ENCODE peak calls at places on chromosomes 2 and 18, in ten cellular contexts. X, K, F, D, U, O, A, J, I and G are unnamed samples. For H3K9me3, the result is how much of the 10 kb centered on the place peaks cover.

GRCh38 chr2:99900589-99900988 is 241.8 kb downstream of the AFF3 start:
- DNase-seq in X (no peak), K (no peak), F (no peak), D (no peak), U (no peak), O (no peak), A (no peak), J (no peak), I (no peak), G (no peak)

GRCh38 chr2:54557601-54558187 is 101.6 kb downstream of the SPTBN1 start:
- DNase-seq in X (peak), K (peak), F (peak), D (peak), U (peak), O (peak), A (peak), J (peak), I (no peak), G (peak)

GRCh38 chr2:98343371-98343770 is 2.9 kb upstream of the CNGA3 start:
- DNase-seq in X (no peak), K (no peak), F (no peak), D (no peak), U (no peak), O (no peak), A (no peak), J (no peak), I (no peak), G (no peak)

GRCh38 chr2:44932564-44933392 is 8.7 kb upstream of the SIX3 start:
- DNase-seq in X (no peak), K (peak), F (no peak), D (no peak), U (no peak), O (no peak), A (no peak), J (no peak), I (no peak), G (no peak)

GRCh38 chr2:165440367-165440766 is 29.1 kb upstream of the CSRNP3 start:
- DNase-seq in X (no peak), K (no peak), F (no peak), D (no peak), U (no peak), O (no peak), A (no peak), J (no peak), I (peak), G (no peak)

GRCh38 chr18:48131042-48131441 is 200.6 kb upstream of the SMAD2 start:
- DNase-seq in X (no peak), K (no peak), F (no peak), D (no peak), U (no peak), O (no peak), A (no peak), J (no peak), I (no peak), G (no peak)

GRCh38 chr2:16821696-16822095 is 156.1 kb upstream of the CYRIA start:
- DNase-seq in X (no peak), K (no peak), F (no peak), D (no peak), U (no peak), O (no peak), A (no peak), J (no peak), I (no peak), G (no peak)

GRCh38 chr18:23626451-23627279 is 36.0 kb downstream of the ANKRD29 start:
- DNase-seq in X (no peak), K (no peak), F (no peak), D (no peak), U (no peak), O (no peak), A (no peak), J (no peak), I (peak), G (no peak)

GRCh38 chr2:191620144-191620543 is 57.8 kb upstream of the NABP1 start:
- DNase-seq in X (no peak), K (no peak), F (no peak), D (no peak), U (no peak), O (no peak), A (no peak), J (no peak), I (peak), G (no peak)

GRCh38 chr18:78925557-78926242 is 53.9 kb upstream of the SALL3 start:
- DNase-seq in X (no peak), K (no peak), F (no peak), D (no peak), U (no peak), O (no peak), A (no peak), J (no peak), I (no peak), G (no peak)
- H3K9me3 ChIP-seq in X (under half), K (under half), F (under half), D (under half), U (under half), O (under half), A (under half), J (under half), I (half or more), G (under half)

GRCh38 chr2:234204480-234204879 is 154.0 kb downstream of the SPP2 start:
- DNase-seq in X (no peak), K (no peak), F (no peak), D (no peak), U (no peak), O (peak), A (no peak), J (no peak), I (peak), G (no peak)

GRCh38 chr2:234198976-234199375 is 148.5 kb downstream of the SPP2 start:
- DNase-seq in X (no peak), K (no peak), F (no peak), D (no peak), U (no peak), O (no peak), A (no peak), J (no peak), I (peak), G (no peak)

GRCh38 chr2:234206738-234207137 is 156.2 kb downstream of the SPP2 start:
- DNase-seq in X (no peak), K (no peak), F (no peak), D (no peak), U (no peak), O (no peak), A (no peak), J (no peak), I (no peak), G (no peak)

GRCh38 chr2:234202601-234203000 is 152.1 kb downstream of the SPP2 start:
- DNase-seq in X (no peak), K (no peak), F (no peak), D (no peak), U (no peak), O (no peak), A (no peak), J (no peak), I (no peak), G (no peak)

DNA sequence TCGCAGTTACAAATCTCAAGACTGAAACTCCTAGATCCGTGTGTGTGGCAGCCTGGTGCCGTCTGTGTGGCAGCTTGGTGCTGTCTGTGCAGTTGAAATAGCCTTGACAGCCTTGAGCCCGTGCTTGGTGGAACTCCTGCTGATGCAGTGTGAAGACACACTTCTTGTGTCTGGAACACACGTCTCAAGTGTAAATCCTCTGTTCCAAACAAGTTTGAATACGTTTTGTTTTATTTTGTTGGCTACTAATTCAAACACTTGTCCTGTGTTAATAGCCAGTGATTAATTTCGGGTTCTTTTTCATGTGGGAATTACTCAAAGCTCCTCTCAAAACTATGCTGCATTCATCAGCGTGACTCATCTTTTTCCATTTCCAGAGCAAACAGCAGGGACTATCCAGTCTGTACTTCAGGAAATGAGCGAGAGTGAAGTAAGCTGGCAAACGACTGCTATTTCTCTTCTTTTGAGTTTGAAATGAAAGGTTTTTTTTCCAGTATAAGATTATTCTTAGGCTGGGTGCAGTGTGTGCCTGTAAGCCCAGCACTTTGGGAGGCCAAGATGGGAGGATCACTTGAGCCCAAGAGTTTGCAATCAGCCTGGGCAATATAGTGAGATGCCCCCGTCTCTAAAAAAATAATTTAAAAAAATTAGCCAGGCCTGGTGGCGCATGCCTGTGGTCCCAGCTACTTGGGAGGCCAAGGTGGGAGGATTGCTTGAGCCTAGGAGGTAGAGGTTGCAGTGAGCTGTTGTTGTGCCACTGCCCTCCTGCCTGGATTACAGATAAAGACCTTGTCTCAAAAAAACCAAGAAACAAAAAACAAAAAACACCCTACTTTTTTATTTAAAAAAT is 152.9 kb downstream of the SPP2 start:
- DNase-seq in X (no peak), K (no peak), F (no peak), D (no peak), U (no peak), O (peak), A (no peak), J (no peak), I (peak), G (no peak)
- H3K9me3 ChIP-seq in X (under half), K (under half), F (under half), D (under half), U (under half), O (under half), A (under half), J (under half), I (under half), G (under half)

DNA sequence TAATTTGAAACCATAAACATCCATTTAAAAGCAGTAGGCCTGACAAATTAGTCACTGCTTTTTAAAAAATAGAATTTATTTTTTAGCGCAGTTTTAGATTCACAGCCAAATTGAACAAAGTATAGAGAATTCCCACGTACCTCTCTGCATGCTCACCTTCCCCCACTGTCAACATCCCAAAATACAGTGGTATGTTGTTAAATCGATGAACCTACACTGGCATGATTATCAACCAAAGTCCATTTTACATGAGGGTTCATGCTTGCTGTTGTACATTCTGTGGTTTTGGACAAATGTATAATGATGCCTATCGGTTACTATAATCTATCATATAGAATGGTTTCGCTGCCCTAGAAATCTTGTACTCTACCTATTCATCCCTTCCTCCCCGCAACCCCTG is 5.6 kb upstream of the ELOA2 start:
- DNase-seq in X (no peak), K (no peak), F (no peak), D (no peak), U (no peak), O (no peak), A (no peak), J (no peak), I (no peak), G (no peak)
- H3K9me3 ChIP-seq in X (under half), K (under half), F (under half), D (under half), U (under half), O (under half), A (under half), J (under half), I (under half), G (under half)

GRCh38 chr18:78688249-78688648 is 291.4 kb upstream of the SALL3 start:
- DNase-seq in X (no peak), K (no peak), F (no peak), D (no peak), U (no peak), O (no peak), A (no peak), J (no peak), I (no peak), G (no peak)

GRCh38 chr18:78687736-78688135 is 291.9 kb upstream of the SALL3 start:
- DNase-seq in X (no peak), K (no peak), F (no peak), D (no peak), U (no peak), O (no peak), A (no peak), J (no peak), I (no peak), G (no peak)

GRCh38 chr18:78686976-78687685 is 292.5 kb upstream of the SALL3 start:
- DNase-seq in X (no peak), K (no peak), F (no peak), D (no peak), U (no peak), O (no peak), A (no peak), J (no peak), I (no peak), G (no peak)

GRCh38 chr18:78688916-78689315 is 290.7 kb upstream of the SALL3 start:
- DNase-seq in X (no peak), K (no peak), F (no peak), D (no peak), U (no peak), O (no peak), A (no peak), J (no peak), I (no peak), G (no peak)

DNA sequence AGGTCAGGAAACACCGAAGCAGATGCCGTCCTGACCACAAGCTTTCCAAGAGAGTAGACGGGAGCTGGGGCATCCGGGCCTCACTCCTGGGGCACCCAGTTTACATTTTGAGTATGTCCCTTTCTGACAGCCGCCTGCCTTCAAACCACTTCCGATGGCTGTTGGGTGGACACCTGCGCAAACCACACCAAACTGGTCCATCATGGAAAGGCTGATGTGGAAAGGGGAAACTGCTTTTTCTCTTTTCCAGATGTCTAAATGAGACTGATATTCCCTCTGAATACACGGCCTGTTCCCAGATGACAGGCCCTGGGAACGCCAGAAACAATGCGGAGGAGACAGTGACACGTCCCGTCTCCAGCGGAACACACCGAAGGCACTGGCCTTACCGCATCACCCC is 290.0 kb upstream of the SALL3 start:
- DNase-seq in X (no peak), K (no peak), F (no peak), D (no peak), U (no peak), O (no peak), A (no peak), J (no peak), I (no peak), G (no peak)
- H3K9me3 ChIP-seq in X (under half), K (under half), F (under half), D (under half), U (under half), O (under half), A (under half), J (under half), I (under half), G (under half)

GRCh38 chr2:228559774-228560415 is 378.4 kb upstream of the SPHKAP start:
- DNase-seq in X (no peak), K (no peak), F (no peak), D (no peak), U (no peak), O (no peak), A (no peak), J (no peak), I (no peak), G (no peak)

GRCh38 chr2:228556707-228557106 is 375.2 kb upstream of the SPHKAP start:
- DNase-seq in X (no peak), K (no peak), F (no peak), D (no peak), U (no peak), O (no peak), A (no peak), J (no peak), I (peak), G (peak)
- H3K9me3 ChIP-seq in X (under half), K (under half), F (under half), D (under half), U (under half), O (under half), A (under half), J (under half), I (under half), G (under half)

GRCh38 chr18:78101091-78101490 is 851.4 kb downstream of the GALR1 start:
- DNase-seq in X (no peak), K (no peak), F (no peak), D (no peak), U (no peak), O (no peak), A (no peak), J (no peak), I (no peak), G (no peak)
- H3K9me3 ChIP-seq in X (under half), K (under half), F (under half), D (under half), U (under half), O (under half), A (under half), J (under half), I (under half), G (under half)

GRCh38 chr2:213425618-213426017 is 141.4 kb downstream of the SPAG16 start:
- DNase-seq in X (no peak), K (no peak), F (no peak), D (no peak), U (no peak), O (no peak), A (no peak), J (no peak), I (no peak), G (no peak)
- H3K9me3 ChIP-seq in X (under half), K (under half), F (under half), D (under half), U (under half), O (under half), A (under half), J (under half), I (under half), G (under half)

GRCh38 chr18:56026505-56026904 is 438.5 kb upstream of the TCF4 start:
- DNase-seq in X (no peak), K (no peak), F (no peak), D (no peak), U (no peak), O (no peak), A (no peak), J (no peak), I (no peak), G (no peak)

GRCh38 chr18:56035546-56035945 is 447.6 kb upstream of the TCF4 start:
- DNase-seq in X (no peak), K (no peak), F (no peak), D (no peak), U (no peak), O (no peak), A (no peak), J (no peak), I (no peak), G (no peak)

GRCh38 chr18:56028514-56028913 is 440.5 kb upstream of the TCF4 start:
- DNase-seq in X (no peak), K (no peak), F (no peak), D (no peak), U (no peak), O (peak), A (no peak), J (no peak), I (peak), G (no peak)

GRCh38 chr18:56034954-56035353 is 447.0 kb upstream of the TCF4 start:
- DNase-seq in X (no peak), K (no peak), F (no peak), D (no peak), U (no peak), O (no peak), A (no peak), J (no peak), I (no peak), G (no peak)

GRCh38 chr18:56030060-56030459 is 442.1 kb upstream of the TCF4 start:
- DNase-seq in X (no peak), K (no peak), F (no peak), D (no peak), U (no peak), O (no peak), A (no peak), J (no peak), I (no peak), G (no peak)
- H3K9me3 ChIP-seq in X (under half), K (under half), F (under half), D (under half), U (under half), O (under half), A (under half), J (under half), I (under half), G (under half)